ENCODE peak calls at places on chromosomes 13 and 19, in four cellular contexts. One of them, this sample, is unnamed.

GRCh38 chr13:30529085-30529815 is 63.5 kb upstream of the HMGB1 start:
- DNase-seq in cardiac fibroblast: no peak
- DNase-seq in astrocyte of the spinal cord: peak
- DNase-seq in psoas muscle: no peak
- DNase-seq in this sample: peak

GRCh38 chr13:33272531-33273124 is 12.9 kb downstream of the STARD13 start:
- DNase-seq in cardiac fibroblast: no peak
- DNase-seq in astrocyte of the spinal cord: no peak
- DNase-seq in psoas muscle: no peak
- DNase-seq in this sample: no peak

GRCh38 chr13:49586717-49587116 is 1.4 kb upstream of the RCBTB1 start:
- DNase-seq in cardiac fibroblast: peak
- DNase-seq in astrocyte of the spinal cord: no peak
- DNase-seq in psoas muscle: no peak
- DNase-seq in this sample: no peak

GRCh38 chr13:114057131-114058050 is 75.0 kb downstream of the RASA3 start:
- DNase-seq in cardiac fibroblast: no peak
- DNase-seq in astrocyte of the spinal cord: peak
- DNase-seq in psoas muscle: no peak
- DNase-seq in this sample: no peak

GRCh38 chr13:80577951-80578670 is 237.2 kb upstream of the SPRY2 start:
- DNase-seq in cardiac fibroblast: no peak
- DNase-seq in astrocyte of the spinal cord: no peak
- DNase-seq in psoas muscle: peak
- DNase-seq in this sample: no peak

GRCh38 chr19:7294571-7295212 is 478 bp upstream of the INSR start:
- DNase-seq in cardiac fibroblast: peak
- DNase-seq in astrocyte of the spinal cord: peak
- DNase-seq in psoas muscle: peak
- DNase-seq in this sample: peak

GRCh38 chr13:112072531-112073244 is 5.7 kb downstream of the SOX1 start:
- DNase-seq in cardiac fibroblast: no peak
- DNase-seq in astrocyte of the spinal cord: no peak
- DNase-seq in psoas muscle: no peak
- DNase-seq in this sample: no peak

GRCh38 chr13:43545317-43545874 is 241.4 kb downstream of the ENOX1 start:
- DNase-seq in cardiac fibroblast: peak
- DNase-seq in astrocyte of the spinal cord: peak
- DNase-seq in psoas muscle: no peak
- DNase-seq in this sample: peak

GRCh38 chr19:5804516-5805464 is at the start of gene NRTN:
- DNase-seq in cardiac fibroblast: no peak
- DNase-seq in astrocyte of the spinal cord: no peak
- DNase-seq in psoas muscle: no peak
- DNase-seq in this sample: no peak

GRCh38 chr19:29489182-29489951 is 36.4 kb upstream of the VSTM2B start:
- DNase-seq in cardiac fibroblast: no peak
- DNase-seq in astrocyte of the spinal cord: no peak
- DNase-seq in psoas muscle: no peak
- DNase-seq in this sample: no peak

GRCh38 chr19:7641288-7642276 is 4.7 kb downstream of the STXBP2 start:
- DNase-seq in cardiac fibroblast: no peak
- DNase-seq in astrocyte of the spinal cord: no peak
- DNase-seq in psoas muscle: no peak
- DNase-seq in this sample: no peak

GRCh38 chr13:75437582-75438318 is 44.2 kb downstream of the TBC1D4 start:
- DNase-seq in cardiac fibroblast: peak
- DNase-seq in astrocyte of the spinal cord: peak
- DNase-seq in psoas muscle: no peak
- DNase-seq in this sample: peak

GRCh38 chr13:20461860-20462532 is 63.7 kb downstream of the CRYL1 start:
- DNase-seq in cardiac fibroblast: peak
- DNase-seq in astrocyte of the spinal cord: no peak
- DNase-seq in psoas muscle: no peak
- DNase-seq in this sample: no peak

GRCh38 chr19:33348301-33349010 is 25.1 kb upstream of the CEBPG start:
- DNase-seq in cardiac fibroblast: peak
- DNase-seq in astrocyte of the spinal cord: no peak
- DNase-seq in psoas muscle: no peak
- DNase-seq in this sample: no peak

GRCh38 chr13:26679945-26680516 is 80.6 kb downstream of the GPR12 start:
- DNase-seq in cardiac fibroblast: no peak
- DNase-seq in astrocyte of the spinal cord: peak
- DNase-seq in psoas muscle: no peak
- DNase-seq in this sample: peak

GRCh38 chr13:43269037-43269476 is 245.7 kb downstream of the DNAJC15 start:
- DNase-seq in cardiac fibroblast: peak
- DNase-seq in astrocyte of the spinal cord: peak
- DNase-seq in psoas muscle: no peak
- DNase-seq in this sample: peak

GRCh38 chr13:45119469-45119989 is 781 bp upstream of the GTF2F2 start:
- DNase-seq in cardiac fibroblast: peak
- DNase-seq in astrocyte of the spinal cord: peak
- DNase-seq in psoas muscle: no peak
- DNase-seq in this sample: peak

GRCh38 chr13:80945328-80945727 is 604.4 kb upstream of the SPRY2 start:
- DNase-seq in cardiac fibroblast: no peak
- DNase-seq in astrocyte of the spinal cord: no peak
- DNase-seq in psoas muscle: no peak
- DNase-seq in this sample: no peak

GRCh38 chr13:47997384-47997783 is 3.7 kb downstream of the SUCLA2 start:
- DNase-seq in cardiac fibroblast: no peak
- DNase-seq in astrocyte of the spinal cord: no peak
- DNase-seq in psoas muscle: no peak
- DNase-seq in this sample: no peak

GRCh38 chr13:110485604-110486003 is 75.9 kb downstream of the RAB20 start:
- DNase-seq in cardiac fibroblast: no peak
- DNase-seq in astrocyte of the spinal cord: peak
- DNase-seq in psoas muscle: no peak
- DNase-seq in this sample: no peak

GRCh38 chr13:106376411-106377112 is 158.9 kb downstream of the EFNB2 start:
- DNase-seq in cardiac fibroblast: peak
- DNase-seq in astrocyte of the spinal cord: peak
- DNase-seq in psoas muscle: no peak
- DNase-seq in this sample: peak

GRCh38 chr13:22229916-22230315 is 559.0 kb downstream of the FGF9 start:
- DNase-seq in cardiac fibroblast: no peak
- DNase-seq in astrocyte of the spinal cord: no peak
- DNase-seq in psoas muscle: no peak
- DNase-seq in this sample: no peak

GRCh38 chr13:84745051-84745551 is 862.8 kb upstream of the SLITRK1 start:
- DNase-seq in cardiac fibroblast: no peak
- DNase-seq in astrocyte of the spinal cord: no peak
- DNase-seq in psoas muscle: no peak
- DNase-seq in this sample: no peak

GRCh38 chr13:83780201-83780600 is 102.1 kb downstream of the SLITRK1 start:
- DNase-seq in cardiac fibroblast: peak
- DNase-seq in astrocyte of the spinal cord: peak
- DNase-seq in psoas muscle: no peak
- DNase-seq in this sample: no peak

GRCh38 chr19:49129238-49129583 is 9.9 kb downstream of the PPFIA3 start:
- DNase-seq in cardiac fibroblast: no peak
- DNase-seq in astrocyte of the spinal cord: no peak
- DNase-seq in psoas muscle: no peak
- DNase-seq in this sample: no peak

GRCh38 chr13:25175431-25175830 is 3.3 kb upstream of the AMER2 start:
- DNase-seq in cardiac fibroblast: no peak
- DNase-seq in astrocyte of the spinal cord: no peak
- DNase-seq in psoas muscle: no peak
- DNase-seq in this sample: no peak

GRCh38 chr13:34542321-34542720 is 399.7 kb upstream of the NBEA start:
- DNase-seq in cardiac fibroblast: no peak
- DNase-seq in astrocyte of the spinal cord: no peak
- DNase-seq in psoas muscle: no peak
- DNase-seq in this sample: no peak

GRCh38 chr13:113220877-113221276 is 11.5 kb downstream of the CUL4A start:
- DNase-seq in cardiac fibroblast: peak
- DNase-seq in astrocyte of the spinal cord: no peak
- DNase-seq in psoas muscle: no peak
- DNase-seq in this sample: no peak

GRCh38 chr19:31135841-31136240 is 213.4 kb downstream of the TSHZ3 start:
- DNase-seq in cardiac fibroblast: no peak
- DNase-seq in astrocyte of the spinal cord: no peak
- DNase-seq in psoas muscle: no peak
- DNase-seq in this sample: no peak

GRCh38 chr13:51244637-51245405 is 22.6 kb downstream of the FAM124A start:
- DNase-seq in cardiac fibroblast: no peak
- DNase-seq in astrocyte of the spinal cord: no peak
- DNase-seq in psoas muscle: no peak
- DNase-seq in this sample: no peak

GRCh38 chr13:51241720-51242119 is 19.5 kb downstream of the FAM124A start:
- DNase-seq in cardiac fibroblast: peak
- DNase-seq in astrocyte of the spinal cord: no peak
- DNase-seq in psoas muscle: no peak
- DNase-seq in this sample: peak

GRCh38 chr13:51243832-51244231 is 21.6 kb downstream of the FAM124A start:
- DNase-seq in cardiac fibroblast: no peak
- DNase-seq in astrocyte of the spinal cord: no peak
- DNase-seq in psoas muscle: no peak
- DNase-seq in this sample: no peak

GRCh38 chr13:51240888-51241475 is 18.8 kb downstream of the FAM124A start:
- DNase-seq in cardiac fibroblast: peak
- DNase-seq in astrocyte of the spinal cord: no peak
- DNase-seq in psoas muscle: no peak
- DNase-seq in this sample: no peak

GRCh38 chr13:51243227-51243626 is 21.0 kb downstream of the FAM124A start:
- DNase-seq in cardiac fibroblast: no peak
- DNase-seq in astrocyte of the spinal cord: no peak
- DNase-seq in psoas muscle: no peak
- DNase-seq in this sample: no peak
- H3K4me3 ChIP-seq in cardiac fibroblast: no peak
- H3K4me3 ChIP-seq in astrocyte of the spinal cord: no peak
- H3K4me3 ChIP-seq in psoas muscle: no peak
- H3K4me3 ChIP-seq in this sample: no peak

GRCh38 chr13:99378985-99379734 is 72.0 kb upstream of the GPR183 start:
- DNase-seq in cardiac fibroblast: no peak
- DNase-seq in astrocyte of the spinal cord: no peak
- DNase-seq in psoas muscle: no peak
- DNase-seq in this sample: no peak
- H3K4me3 ChIP-seq in cardiac fibroblast: no peak
- H3K4me3 ChIP-seq in astrocyte of the spinal cord: no peak
- H3K4me3 ChIP-seq in psoas muscle: no peak
- H3K4me3 ChIP-seq in this sample: no peak

GRCh38 chr19:1720237-1720636 is 33.1 kb upstream of the ONECUT3 start:
- DNase-seq in cardiac fibroblast: no peak
- DNase-seq in astrocyte of the spinal cord: no peak
- DNase-seq in psoas muscle: no peak
- DNase-seq in this sample: no peak

GRCh38 chr19:1730157-1730556 is 23.1 kb upstream of the ONECUT3 start:
- DNase-seq in cardiac fibroblast: no peak
- DNase-seq in astrocyte of the spinal cord: no peak
- DNase-seq in psoas muscle: no peak
- DNase-seq in this sample: no peak

GRCh38 chr19:1728816-1729567 is 24.3 kb upstream of the ONECUT3 start:
- DNase-seq in cardiac fibroblast: no peak
- DNase-seq in astrocyte of the spinal cord: no peak
- DNase-seq in psoas muscle: no peak
- DNase-seq in this sample: no peak

GRCh38 chr19:1729568-1729925 is 23.8 kb upstream of the ONECUT3 start:
- DNase-seq in cardiac fibroblast: no peak
- DNase-seq in astrocyte of the spinal cord: no peak
- DNase-seq in psoas muscle: no peak
- DNase-seq in this sample: no peak

DNA sequence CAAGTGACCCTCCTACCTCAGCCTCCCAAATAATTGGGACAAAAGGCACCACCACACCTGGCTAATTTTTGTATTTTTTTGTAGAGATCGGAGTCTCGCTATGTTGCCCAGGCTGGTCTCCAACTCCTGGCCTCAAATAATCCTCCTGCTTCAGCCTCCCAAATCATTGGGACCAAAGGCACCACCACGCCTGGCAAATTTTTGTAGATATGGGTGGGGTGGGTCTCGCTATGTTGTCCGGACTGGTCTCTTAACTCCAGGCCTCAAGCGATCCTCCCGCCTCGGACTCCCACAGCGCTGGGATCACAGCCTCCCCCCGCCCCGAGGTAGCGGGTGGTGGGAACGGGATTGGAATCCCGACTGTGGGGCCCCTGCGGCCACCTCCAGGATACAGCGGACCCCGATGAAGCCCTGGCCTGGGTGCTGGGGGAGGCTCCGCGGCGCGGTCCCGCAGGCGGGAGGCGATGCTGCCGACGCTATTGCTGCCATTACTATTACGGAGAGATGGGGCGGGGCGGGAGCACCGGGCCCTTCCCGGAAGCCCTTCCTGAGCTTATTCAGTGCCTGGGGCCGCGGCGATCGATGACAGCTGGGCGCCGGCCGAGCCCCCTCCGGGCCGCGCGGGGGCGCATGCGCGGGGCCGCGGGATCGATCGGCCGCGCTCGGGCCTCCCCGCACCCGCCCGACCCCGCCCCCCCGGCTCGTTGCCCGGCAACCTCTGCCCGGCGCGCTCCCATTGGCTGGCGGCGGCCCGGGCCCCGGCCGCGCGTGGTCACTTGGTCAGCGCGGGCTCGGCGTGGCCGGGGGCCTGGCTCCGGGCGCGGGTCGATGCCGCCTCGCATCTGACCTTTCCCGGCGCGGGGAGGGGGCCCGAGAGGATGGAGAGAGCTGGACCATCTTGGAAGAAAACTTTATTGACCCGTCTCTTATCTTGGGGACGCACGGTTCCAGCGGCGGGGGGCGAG is 27.9 kb upstream of the ONECUT3 start:
- DNase-seq in cardiac fibroblast: peak
- DNase-seq in astrocyte of the spinal cord: peak
- DNase-seq in psoas muscle: peak
- DNase-seq in this sample: peak
- H3K4me3 ChIP-seq in cardiac fibroblast: peak
- H3K4me3 ChIP-seq in astrocyte of the spinal cord: peak
- H3K4me3 ChIP-seq in psoas muscle: peak
- H3K4me3 ChIP-seq in this sample: peak

GRCh38 chr19:17779281-17779930 is 15.5 kb upstream of the B3GNT3 start:
- DNase-seq in cardiac fibroblast: peak
- DNase-seq in astrocyte of the spinal cord: no peak
- DNase-seq in psoas muscle: peak
- DNase-seq in this sample: no peak

GRCh38 chr19:17775991-17776803 is 18.7 kb upstream of the B3GNT3 start:
- DNase-seq in cardiac fibroblast: peak
- DNase-seq in astrocyte of the spinal cord: no peak
- DNase-seq in psoas muscle: no peak
- DNase-seq in this sample: no peak

GRCh38 chr19:17777840-17778620 is 16.9 kb upstream of the B3GNT3 start:
- DNase-seq in cardiac fibroblast: peak
- DNase-seq in astrocyte of the spinal cord: peak
- DNase-seq in psoas muscle: peak
- DNase-seq in this sample: no peak

GRCh38 chr19:17780781-17781180 is 14.2 kb upstream of the B3GNT3 start:
- DNase-seq in cardiac fibroblast: no peak
- DNase-seq in astrocyte of the spinal cord: no peak
- DNase-seq in psoas muscle: no peak
- DNase-seq in this sample: no peak

GRCh38 chr19:17778621-17779280 is 16.2 kb upstream of the B3GNT3 start:
- DNase-seq in cardiac fibroblast: no peak
- DNase-seq in astrocyte of the spinal cord: no peak
- DNase-seq in psoas muscle: no peak
- DNase-seq in this sample: no peak
- H3K4me3 ChIP-seq in cardiac fibroblast: no peak
- H3K4me3 ChIP-seq in astrocyte of the spinal cord: no peak
- H3K4me3 ChIP-seq in psoas muscle: no peak
- H3K4me3 ChIP-seq in this sample: peak